ENCODE peak calls at places on chromosomes 12 and 14, in four cellular contexts. I, J, H and T are unnamed samples.

GRCh38 chr12:18221726-18222125 is 39.6 kb upstream of the PIK3C2G start:
- DNase-seq in H (no peak), I (no peak), J (no peak), T (no peak)

GRCh38 chr12:127729381-127729780 is 537.6 kb upstream of the TMEM132C start:
- DNase-seq in J (no peak), H (no peak), I (no peak), T (no peak)

GRCh38 chr12:52713960-52714886 is 10.9 kb upstream of the KRT77 start:
- DNase-seq in I (no peak), H (no peak), J (no peak), T (no peak)

GRCh38 chr12:81896771-81897170 is 137.6 kb upstream of the PPFIA2 start:
- DNase-seq in J (no peak), I (no peak), H (no peak), T (no peak)

GRCh38 chr12:49296034-49296835 is 1.3 kb downstream of the PRPH start:
- DNase-seq in I (no peak), H (peak; percentile 85), J (no peak), T (no peak)

GRCh38 chr12:51269174-51270066 is 795 bp downstream of the SMAGP start:
- DNase-seq in J (no peak), H (no peak), I (peak; percentile 39), T (peak; percentile 66)

GRCh38 chr12:68373836-68374314 is 41.7 kb upstream of the MDM1 start:
- DNase-seq in I (peak; percentile 67), J (no peak), H (no peak), T (no peak)

GRCh38 chr14:22463763-22464173 is 125.3 kb downstream of the DAD1 start:
- DNase-seq in H (no peak), I (no peak), J (no peak), T (no peak)

GRCh38 chr12:104054681-104055346 is 4.8 kb upstream of the GLT8D2 start:
- DNase-seq in J (no peak), H (no peak), I (no peak), T (no peak)

GRCh38 chr14:95722525-95723190 is 8.7 kb upstream of the TCL1A start:
- DNase-seq in H (no peak), I (no peak), J (no peak), T (no peak)

GRCh38 chr14:87102979-87103378 is 890.0 kb downstream of the GALC start:
- DNase-seq in I (no peak), J (no peak), H (peak; percentile 52), T (no peak)

GRCh38 chr14:99630202-99630601 is 14.7 kb upstream of the HHIPL1 start:
- DNase-seq in I (no peak), J (no peak), H (peak; percentile 52), T (no peak)

GRCh38 chr14:100078997-100079561 is 13.9 kb downstream of the EVL start:
- DNase-seq in I (no peak), H (no peak), J (no peak), T (no peak)

GRCh38 chr12:6376079-6376941 is 947 bp upstream of the SCNN1A start:
- DNase-seq in I (no peak), H (no peak), J (no peak), T (peak; percentile 62)